ENCODE peak calls at places on chromosomes 11 and 22, in seven cellular contexts. One of them, this sample, is unnamed.

GRCh38 chr11:63880031-63880841 is 36.7 kb downstream of the RCOR2 start:
- DNase-seq in BJ: no peak
- DNase-seq in cardiac fibroblast: peak; percentile 67
- DNase-seq in pancreas: no peak
- DNase-seq in H1: no peak
- DNase-seq in fibroblast of villous mesenchyme: peak; percentile 61
- DNase-seq in GM12878: no peak
- DNase-seq in this sample: no peak

GRCh38 chr11:22466809-22467208 is 128.6 kb downstream of the SLC17A6 start:
- DNase-seq in GM12878: no peak
- DNase-seq in pancreas: no peak
- DNase-seq in fibroblast of villous mesenchyme: peak; percentile 37
- DNase-seq in H1: no peak
- DNase-seq in BJ: peak; percentile 68
- DNase-seq in cardiac fibroblast: peak; percentile 56
- DNase-seq in this sample: peak; percentile 52

GRCh38 chr11:59218893-59219292 is 6.2 kb upstream of the MPEG1 start:
- DNase-seq in GM12878: no peak
- DNase-seq in H1: no peak
- DNase-seq in cardiac fibroblast: no peak
- DNase-seq in fibroblast of villous mesenchyme: no peak
- DNase-seq in pancreas: no peak
- DNase-seq in BJ: no peak
- DNase-seq in this sample: no peak

GRCh38 chr22:30362632-30363281 is 6.0 kb downstream of the CCDC157 start:
- DNase-seq in fibroblast of villous mesenchyme: no peak
- DNase-seq in H1: no peak
- DNase-seq in cardiac fibroblast: no peak
- DNase-seq in BJ: no peak
- DNase-seq in GM12878: no peak
- DNase-seq in pancreas: no peak
- DNase-seq in this sample: no peak

GRCh38 chr11:74870485-74870884 is 78.4 kb downstream of the XRRA1 start:
- DNase-seq in cardiac fibroblast: peak; percentile 69
- DNase-seq in fibroblast of villous mesenchyme: peak; percentile 65
- DNase-seq in pancreas: no peak
- DNase-seq in H1: no peak
- DNase-seq in GM12878: no peak
- DNase-seq in BJ: no peak
- DNase-seq in this sample: no peak

GRCh38 chr22:26671317-26672059 is 14.1 kb downstream of the MIAT start:
- DNase-seq in fibroblast of villous mesenchyme: no peak
- DNase-seq in H1: no peak
- DNase-seq in cardiac fibroblast: no peak
- DNase-seq in BJ: no peak
- DNase-seq in GM12878: peak; percentile 73
- DNase-seq in pancreas: no peak
- DNase-seq in this sample: no peak

GRCh38 chr11:47125083-47125482 is 51.6 kb downstream of the ARFGAP2 start:
- DNase-seq in cardiac fibroblast: no peak
- DNase-seq in H1: no peak
- DNase-seq in BJ: no peak
- DNase-seq in pancreas: no peak
- DNase-seq in fibroblast of villous mesenchyme: no peak
- DNase-seq in GM12878: no peak
- DNase-seq in this sample: no peak

GRCh38 chr22:45896153-45896951 is 80.6 kb downstream of the WNT7B start:
- DNase-seq in H1: no peak
- DNase-seq in BJ: no peak
- DNase-seq in cardiac fibroblast: no peak
- DNase-seq in pancreas: no peak
- DNase-seq in GM12878: no peak
- DNase-seq in fibroblast of villous mesenchyme: no peak
- DNase-seq in this sample: no peak

GRCh38 chr11:122149232-122149631 is 33.2 kb upstream of the BLID start:
- DNase-seq in fibroblast of villous mesenchyme: no peak
- DNase-seq in GM12878: no peak
- DNase-seq in pancreas: no peak
- DNase-seq in H1: no peak
- DNase-seq in BJ: no peak
- DNase-seq in cardiac fibroblast: no peak
- DNase-seq in this sample: no peak

GRCh38 chr11:99584822-99585221 is 564.1 kb downstream of the CNTN5 start:
- DNase-seq in fibroblast of villous mesenchyme: no peak
- DNase-seq in cardiac fibroblast: no peak
- DNase-seq in BJ: no peak
- DNase-seq in pancreas: no peak
- DNase-seq in GM12878: no peak
- DNase-seq in H1: no peak
- DNase-seq in this sample: no peak

GRCh38 chr11:126790550-126790981 is 210.0 kb downstream of the KIRREL3 start:
- DNase-seq in BJ: peak; percentile 90
- DNase-seq in H1: peak; percentile 44
- DNase-seq in GM12878: no peak
- DNase-seq in pancreas: no peak
- DNase-seq in fibroblast of villous mesenchyme: peak; percentile 83
- DNase-seq in cardiac fibroblast: peak; percentile 66
- DNase-seq in this sample: peak; percentile 75

GRCh38 chr11:44637477-44637876 is 72.0 kb downstream of the CD82 start:
- DNase-seq in H1: no peak
- DNase-seq in GM12878: no peak
- DNase-seq in pancreas: no peak
- DNase-seq in cardiac fibroblast: no peak
- DNase-seq in fibroblast of villous mesenchyme: no peak
- DNase-seq in BJ: no peak
- DNase-seq in this sample: no peak

GRCh38 chr22:48585916-48586798 is 1241.5 kb downstream of the BRD1 start:
- DNase-seq in cardiac fibroblast: no peak
- DNase-seq in GM12878: no peak
- DNase-seq in BJ: no peak
- DNase-seq in H1: no peak
- DNase-seq in fibroblast of villous mesenchyme: no peak
- DNase-seq in pancreas: no peak
- DNase-seq in this sample: no peak

DNA sequence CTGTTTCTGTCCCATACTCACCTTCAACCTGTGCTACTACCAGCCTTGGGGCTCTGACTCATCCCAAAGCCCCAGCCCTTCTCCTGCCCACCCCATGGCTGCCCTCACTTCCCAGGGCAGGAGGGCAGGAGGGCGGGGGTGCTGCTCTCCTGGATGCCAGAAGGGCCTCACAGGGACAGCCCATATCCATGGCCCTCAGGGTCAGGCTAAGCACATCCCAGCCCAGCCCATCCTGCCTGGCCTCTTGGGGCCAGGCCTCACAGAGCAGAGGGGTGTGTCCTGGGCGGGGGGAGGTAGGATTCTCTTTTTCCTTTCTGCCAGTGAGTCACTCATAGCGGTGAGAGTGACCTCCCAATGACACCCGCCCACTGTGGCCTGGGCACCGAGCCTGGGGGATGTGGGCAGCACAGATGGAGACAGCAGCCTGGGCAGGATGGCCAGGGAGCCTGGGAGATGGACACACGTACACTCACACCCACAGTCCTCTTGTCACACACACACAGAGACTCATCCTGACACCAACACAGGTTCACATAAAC is 2.4 kb downstream of the LTBP3 start:
- DNase-seq in H1: no peak
- DNase-seq in pancreas: no peak
- DNase-seq in cardiac fibroblast: peak; percentile 82
- DNase-seq in BJ: peak; percentile 80
- DNase-seq in GM12878: no peak
- DNase-seq in fibroblast of villous mesenchyme: peak; percentile 80
- DNase-seq in this sample: no peak
- H3K4me3 ChIP-seq in H1: no peak overlapping the region
- H3K4me3 ChIP-seq in pancreas: no peak overlapping the region
- H3K4me3 ChIP-seq in cardiac fibroblast: no peak overlapping the region
- H3K4me3 ChIP-seq in BJ: peak overlapping the region; percentile 12
- H3K4me3 ChIP-seq in GM12878: no peak overlapping the region
- H3K4me3 ChIP-seq in fibroblast of villous mesenchyme: no peak overlapping the region
- H3K4me3 ChIP-seq in this sample: peak overlapping the region; percentile 19

GRCh38 chr22:44207981-44208317 is 27.2 kb downstream of the PARVG start:
- DNase-seq in GM12878: no peak
- DNase-seq in H1: no peak
- DNase-seq in cardiac fibroblast: no peak
- DNase-seq in fibroblast of villous mesenchyme: no peak
- DNase-seq in pancreas: no peak
- DNase-seq in BJ: no peak
- DNase-seq in this sample: no peak

GRCh38 chr22:44207173-44207980 is 26.7 kb downstream of the PARVG start:
- DNase-seq in cardiac fibroblast: no peak
- DNase-seq in BJ: no peak
- DNase-seq in GM12878: no peak
- DNase-seq in fibroblast of villous mesenchyme: no peak
- DNase-seq in pancreas: no peak
- DNase-seq in H1: no peak
- DNase-seq in this sample: no peak

GRCh38 chr22:44210721-44211120 is 30.0 kb downstream of the PARVG start:
- DNase-seq in fibroblast of villous mesenchyme: no peak
- DNase-seq in H1: no peak
- DNase-seq in GM12878: no peak
- DNase-seq in cardiac fibroblast: peak; percentile 80
- DNase-seq in BJ: no peak
- DNase-seq in pancreas: no peak
- DNase-seq in this sample: no peak

GRCh38 chr22:44211256-44211945 is 30.7 kb downstream of the PARVG start:
- DNase-seq in H1: no peak
- DNase-seq in pancreas: no peak
- DNase-seq in cardiac fibroblast: peak; percentile 47
- DNase-seq in BJ: no peak
- DNase-seq in fibroblast of villous mesenchyme: no peak
- DNase-seq in GM12878: no peak
- DNase-seq in this sample: no peak

GRCh38 chr22:44209343-44209742 is 28.6 kb downstream of the PARVG start:
- DNase-seq in pancreas: no peak
- DNase-seq in GM12878: no peak
- DNase-seq in BJ: no peak
- DNase-seq in fibroblast of villous mesenchyme: no peak
- DNase-seq in H1: no peak
- DNase-seq in cardiac fibroblast: no peak
- DNase-seq in this sample: no peak
- TF ChIP-seq CTCF in pancreas: no peak
- TF ChIP-seq CTCF in GM12878: no peak
- TF ChIP-seq CTCF in BJ: no peak
- TF ChIP-seq CTCF in fibroblast of villous mesenchyme: no peak
- TF ChIP-seq CTCF in H1: no peak
- TF ChIP-seq CTCF in cardiac fibroblast: no peak
- TF ChIP-seq CTCF in this sample: no peak

GRCh38 chr11:1227551-1228182 is 4.8 kb downstream of the MUC5B start:
- DNase-seq in BJ: no peak
- DNase-seq in pancreas: no peak
- DNase-seq in GM12878: no peak
- DNase-seq in fibroblast of villous mesenchyme: no peak
- DNase-seq in H1: no peak
- DNase-seq in cardiac fibroblast: no peak
- DNase-seq in this sample: no peak

GRCh38 chr11:1225386-1226225 is 2.7 kb downstream of the MUC5B start:
- DNase-seq in pancreas: no peak
- DNase-seq in fibroblast of villous mesenchyme: no peak
- DNase-seq in H1: no peak
- DNase-seq in cardiac fibroblast: no peak
- DNase-seq in GM12878: no peak
- DNase-seq in BJ: no peak
- DNase-seq in this sample: no peak

GRCh38 chr11:1226226-1226961 is 3.5 kb downstream of the MUC5B start:
- DNase-seq in pancreas: no peak
- DNase-seq in BJ: no peak
- DNase-seq in cardiac fibroblast: no peak
- DNase-seq in GM12878: no peak
- DNase-seq in H1: no peak
- DNase-seq in fibroblast of villous mesenchyme: no peak
- DNase-seq in this sample: no peak

GRCh38 chr11:1228183-1228821 is 5.4 kb downstream of the MUC5B start:
- DNase-seq in GM12878: no peak
- DNase-seq in cardiac fibroblast: no peak
- DNase-seq in pancreas: no peak
- DNase-seq in BJ: no peak
- DNase-seq in fibroblast of villous mesenchyme: no peak
- DNase-seq in H1: no peak
- DNase-seq in this sample: no peak

GRCh38 chr11:1226981-1227550 is 4.2 kb downstream of the MUC5B start:
- DNase-seq in H1: no peak
- DNase-seq in fibroblast of villous mesenchyme: no peak
- DNase-seq in BJ: no peak
- DNase-seq in GM12878: no peak
- DNase-seq in cardiac fibroblast: no peak
- DNase-seq in pancreas: no peak
- DNase-seq in this sample: no peak
- H3K4me3 ChIP-seq in H1: no peak overlapping the region
- H3K4me3 ChIP-seq in fibroblast of villous mesenchyme: no peak overlapping the region
- H3K4me3 ChIP-seq in BJ: no peak overlapping the region
- H3K4me3 ChIP-seq in GM12878: no peak overlapping the region
- H3K4me3 ChIP-seq in cardiac fibroblast: no peak overlapping the region
- H3K4me3 ChIP-seq in pancreas: no peak overlapping the region
- H3K4me3 ChIP-seq in this sample: no peak overlapping the region

DNA sequence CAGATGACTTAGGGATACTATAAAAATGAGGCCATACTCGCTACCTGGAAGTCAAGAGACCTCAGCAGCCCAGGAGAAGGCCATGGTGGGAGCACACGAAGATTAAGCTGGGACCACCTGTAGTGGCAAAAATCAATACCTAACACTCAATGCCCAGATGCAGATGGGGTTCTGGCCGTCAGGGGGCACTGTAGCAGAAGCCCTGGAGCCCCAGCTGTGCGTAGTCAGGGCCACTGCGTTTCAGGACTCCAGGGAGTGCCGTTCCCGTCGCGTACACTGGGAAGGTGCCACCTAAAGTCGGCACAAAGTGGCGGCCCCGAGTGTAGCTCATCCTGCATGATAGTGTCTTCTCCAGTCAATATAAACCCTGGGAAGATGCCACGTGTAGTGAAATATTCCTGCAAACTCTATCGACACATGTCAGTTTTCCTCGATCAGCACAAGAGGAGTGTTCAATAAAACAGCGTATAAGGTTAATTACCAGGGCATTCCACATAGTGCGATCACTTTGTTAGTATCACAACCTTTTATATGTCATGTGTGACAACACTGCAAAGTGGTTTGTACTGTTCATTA is 123.7 kb upstream of the NTM start:
- DNase-seq in H1: peak; percentile 31
- DNase-seq in BJ: no peak
- DNase-seq in GM12878: no peak
- DNase-seq in pancreas: peak; percentile 45
- DNase-seq in cardiac fibroblast: no peak
- DNase-seq in fibroblast of villous mesenchyme: no peak
- DNase-seq in this sample: no peak
- TF ChIP-seq CTCF in H1: peak; percentile 97
- TF ChIP-seq CTCF in BJ: peak; percentile 28
- TF ChIP-seq CTCF in GM12878: peak; percentile 59
- TF ChIP-seq CTCF in pancreas: peak; percentile 51
- TF ChIP-seq CTCF in cardiac fibroblast: peak; percentile 6
- TF ChIP-seq CTCF in fibroblast of villous mesenchyme: peak; percentile 32
- TF ChIP-seq CTCF in this sample: peak; percentile 61

GRCh38 chr11:109421981-109422590 is at the start of gene C11orf87:
- DNase-seq in BJ: no peak
- DNase-seq in GM12878: no peak
- DNase-seq in cardiac fibroblast: peak; percentile 8
- DNase-seq in fibroblast of villous mesenchyme: no peak
- DNase-seq in pancreas: no peak
- DNase-seq in H1: peak; percentile 23
- DNase-seq in this sample: no peak
- H3K4me3 ChIP-seq in BJ: peak within 1 kb of the TSS; percentile 15
- H3K4me3 ChIP-seq in GM12878: no peak within 1 kb of the TSS
- H3K4me3 ChIP-seq in cardiac fibroblast: peak within 1 kb of the TSS; percentile 39
- H3K4me3 ChIP-seq in fibroblast of villous mesenchyme: peak within 1 kb of the TSS; percentile 21
- H3K4me3 ChIP-seq in pancreas: no peak within 1 kb of the TSS
- H3K4me3 ChIP-seq in H1: peak within 1 kb of the TSS; percentile 52
- H3K4me3 ChIP-seq in this sample: peak within 1 kb of the TSS; percentile 23

GRCh38 chr11:131544591-131544990 is 174.2 kb downstream of the NTM start:
- DNase-seq in GM12878: no peak
- DNase-seq in H1: peak; percentile 19
- DNase-seq in BJ: no peak
- DNase-seq in fibroblast of villous mesenchyme: no peak
- DNase-seq in pancreas: no peak
- DNase-seq in cardiac fibroblast: no peak
- DNase-seq in this sample: no peak
- TF ChIP-seq CTCF in GM12878: no peak
- TF ChIP-seq CTCF in H1: peak; percentile 63
- TF ChIP-seq CTCF in BJ: no peak
- TF ChIP-seq CTCF in fibroblast of villous mesenchyme: no peak
- TF ChIP-seq CTCF in pancreas: no peak
- TF ChIP-seq CTCF in cardiac fibroblast: no peak
- TF ChIP-seq CTCF in this sample: no peak